ENCODE peak calls at places on chromosomes 11 and 22, in four cellular contexts. D is lower lobe of right lung, A is left colon, K is skeletal muscle cell. X is an unnamed sample.

GRCh38 chr11:3959015-3959917 is 103.8 kb downstream of the STIM1 start:
- DNase-seq in D (no peak), A (no peak), K (peak), X (no peak)

GRCh38 chr11:35171226-35171625 is 32.3 kb downstream of the CD44 start:
- DNase-seq in D (no peak), A (no peak), K (no peak), X (no peak)

GRCh38 chr11:66717925-66718319 is 11.1 kb downstream of the SPTBN2 start:
- DNase-seq in D (no peak), A (no peak), K (no peak), X (no peak)

GRCh38 chr11:132858203-132858602 is 674.1 kb downstream of the OPCML start:
- DNase-seq in D (no peak), A (no peak), K (peak), X (no peak)

GRCh38 chr11:66022401-66023185 is 3.7 kb downstream of the CATSPER1 start:
- DNase-seq in D (peak), A (peak), K (no peak), X (peak)

GRCh38 chr11:64594159-64594939 is 3.3 kb downstream of the SLC22A12 start:
- DNase-seq in D (peak), A (no peak), K (no peak), X (peak)

GRCh38 chr22:20741634-20742581 is 32.0 kb upstream of the SERPIND1 start:
- DNase-seq in D (no peak), A (peak), K (no peak), X (no peak)

GRCh38 chr11:66268953-66269906 is 791 bp downstream of the RAB1B start:
- DNase-seq in D (no peak), A (peak), K (no peak), X (no peak)

GRCh38 chr22:47943729-47944700 is 1181.6 kb downstream of the TBC1D22A start:
- DNase-seq in D (no peak), A (no peak), K (no peak), X (no peak)

GRCh38 chr11:73612601-73613137 is 14.8 kb upstream of the FAM168A start:
- DNase-seq in D (no peak), A (no peak), K (no peak), X (no peak)

GRCh38 chr11:67646535-67647336 is 3.8 kb downstream of the ACY3 start:
- DNase-seq in D (peak), A (peak), K (no peak), X (no peak)

GRCh38 chr11:131079036-131079435 is 162.8 kb upstream of the SNX19 start:
- DNase-seq in D (no peak), A (no peak), K (no peak), X (no peak)

X was measured in Right ventricle myocardium inferior.